ENCODE peak calls at places on chromosomes 1 and 21, in seven cellular contexts. F is K562, D is HepG2, X is Panc1, O is sigmoid colon, J is upper lobe of left lung, Y is suprapubic skin. M is an unnamed sample.

GRCh38 chr1:209335090-209335692 is 248.3 kb upstream of the CAMK1G start:
- DNase-seq in F (peak), D (peak), X (peak), O (no peak), J (no peak), Y (no peak), M (peak)

GRCh38 chr1:7808253-7808844 is 24.3 kb downstream of the PER3 start:
- DNase-seq in F (peak), D (peak), X (no peak), O (no peak), J (no peak), Y (no peak), M (no peak)

GRCh38 chr21:41124626-41125240 is 43.2 kb upstream of the BACE2 start:
- DNase-seq in F (no peak), D (no peak), X (no peak), O (no peak), J (no peak), Y (no peak), M (no peak)

GRCh38 chr1:48109390-48110009 is 112.3 kb upstream of the TRABD2B start:
- DNase-seq in F (peak), D (peak), X (peak), O (no peak), J (no peak), Y (no peak), M (no peak)

GRCh38 chr1:6082430-6082971 is 36.8 kb downstream of the KCNAB2 start:
- DNase-seq in F (peak), D (peak), X (no peak), O (no peak), J (peak), Y (no peak), M (no peak)

GRCh38 chr1:208179850-208180416 is 64.3 kb downstream of the PLXNA2 start:
- DNase-seq in F (no peak), D (no peak), X (no peak), O (no peak), J (no peak), Y (no peak), M (no peak)

GRCh38 chr1:246012271-246012854 is 494.7 kb downstream of the SMYD3 start:
- DNase-seq in F (peak), D (peak), X (peak), O (no peak), J (no peak), Y (no peak), M (no peak)

GRCh38 chr1:33015216-33015615 is 21.5 kb downstream of the AK2 start:
- DNase-seq in F (no peak), D (no peak), X (no peak), O (peak), J (no peak), Y (no peak), M (no peak)

GRCh38 chr1:36351222-36351977 is 28.0 kb upstream of the EVA1B start:
- DNase-seq in F (no peak), D (no peak), X (no peak), O (no peak), J (no peak), Y (no peak), M (no peak)

GRCh38 chr1:58031416-58031815 is 515.1 kb downstream of the OMA1 start:
- DNase-seq in F (no peak), D (no peak), X (no peak), O (no peak), J (no peak), Y (no peak), M (no peak)

GRCh38 chr1:54543729-54544496 is 4.1 kb upstream of the ACOT11 start:
- DNase-seq in F (peak), D (no peak), X (no peak), O (no peak), J (no peak), Y (no peak), M (no peak)

GRCh38 chr1:65478379-65479026 is 58.0 kb downstream of the LEPR start:
- DNase-seq in F (no peak), D (no peak), X (no peak), O (no peak), J (no peak), Y (no peak), M (no peak)

GRCh38 chr1:113881661-113882060 is 5.7 kb downstream of the BCL2L15 start:
- DNase-seq in F (no peak), D (no peak), X (no peak), O (no peak), J (no peak), Y (no peak), M (no peak)

GRCh38 chr1:9121891-9122409 is 7.0 kb downstream of the GPR157 start:
- DNase-seq in F (no peak), D (no peak), X (no peak), O (no peak), J (no peak), Y (no peak), M (no peak)

GRCh38 chr1:113784104-113784779 is 25.0 kb upstream of the PHTF1 start:
- DNase-seq in F (no peak), D (no peak), X (no peak), O (no peak), J (no peak), Y (no peak), M (no peak)

GRCh38 chr1:159867322-159868064 is 5.0 kb upstream of the VSIG8 start:
- DNase-seq in F (no peak), D (no peak), X (no peak), O (no peak), J (peak), Y (no peak), M (peak)

GRCh38 chr1:82317671-82318070 is 516.9 kb downstream of the ADGRL2 start:
- DNase-seq in F (no peak), D (no peak), X (no peak), O (no peak), J (no peak), Y (no peak), M (no peak)

GRCh38 chr1:8467308-8467707 is 149.4 kb downstream of the SLC45A1 start:
- DNase-seq in F (no peak), D (no peak), X (no peak), O (no peak), J (no peak), Y (no peak), M (no peak)

GRCh38 chr21:39633770-39634181 is 21.0 kb downstream of the B3GALT5 start:
- DNase-seq in F (no peak), D (no peak), X (no peak), O (no peak), J (no peak), Y (no peak), M (no peak)

GRCh38 chr21:35206141-35207125 is 157.3 kb upstream of the RUNX1 start:
- DNase-seq in F (peak), D (no peak), X (no peak), O (no peak), J (peak), Y (no peak), M (peak)

GRCh38 chr1:93907718-93908117 is 1.5 kb downstream of the GCLM start:
- DNase-seq in F (peak), D (peak), X (no peak), O (no peak), J (no peak), Y (no peak), M (no peak)

GRCh38 chr1:30900931-30901560 is 7.5 kb downstream of the SDC3 start:
- DNase-seq in F (no peak), D (no peak), X (no peak), O (peak), J (no peak), Y (no peak), M (no peak)

GRCh38 chr1:62687421-62687902 is 724 bp downstream of the DOCK7 start:
- DNase-seq in F (peak), D (peak), X (no peak), O (peak), J (no peak), Y (peak), M (peak)

GRCh38 chr1:157073944-157074685 is 25.5 kb downstream of the ETV3L start:
- DNase-seq in F (peak), D (peak), X (no peak), O (peak), J (peak), Y (no peak), M (peak)

GRCh38 chr1:44947060-44947773 is 39.2 kb downstream of the EIF2B3 start:
- DNase-seq in F (no peak), D (no peak), X (no peak), O (no peak), J (no peak), Y (no peak), M (no peak)

GRCh38 chr1:159492575-159493323 is 43.1 kb downstream of the OR10J5 start:
- DNase-seq in F (no peak), D (no peak), X (no peak), O (no peak), J (no peak), Y (no peak), M (no peak)

GRCh38 chr1:67609942-67610341 is 75.1 kb upstream of the GADD45A start:
- DNase-seq in F (no peak), D (no peak), X (no peak), O (no peak), J (no peak), Y (no peak), M (no peak)

GRCh38 chr1:154512760-154513159 is 10.5 kb upstream of the SHE start:
- DNase-seq in F (no peak), D (no peak), X (no peak), O (no peak), J (no peak), Y (no peak), M (no peak)

GRCh38 chr1:235199441-235199840 is 38.4 kb upstream of the RBM34 start:
- DNase-seq in F (peak), D (no peak), X (no peak), O (no peak), J (no peak), Y (no peak), M (no peak)

GRCh38 chr1:47438321-47439150 is 692 bp downstream of the FOXD2 start:
- DNase-seq in F (no peak), D (no peak), X (no peak), O (no peak), J (peak), Y (no peak), M (no peak)

GRCh38 chr1:155093938-155094621 is 15.4 kb downstream of the EFNA3 start:
- DNase-seq in F (peak), D (peak), X (no peak), O (peak), J (no peak), Y (no peak), M (no peak)

GRCh38 chr1:163824006-163824405 is 502.3 kb downstream of the NUF2 start:
- DNase-seq in F (no peak), D (no peak), X (no peak), O (peak), J (no peak), Y (no peak), M (no peak)

GRCh38 chr1:45205910-45206721 is at the start of gene ZSWIM5:
- DNase-seq in F (peak), D (peak), X (no peak), O (peak), J (peak), Y (peak), M (peak)

GRCh38 chr1:35298464-35298863 is 30.0 kb downstream of the ZMYM4 start:
- DNase-seq in F (peak), D (peak), X (peak), O (no peak), J (no peak), Y (no peak), M (peak)

GRCh38 chr1:218467101-218467728 is 122.1 kb downstream of the TGFB2 start:
- DNase-seq in F (no peak), D (no peak), X (no peak), O (no peak), J (no peak), Y (no peak), M (no peak)

GRCh38 chr1:59020151-59020997 is 236.5 kb upstream of the JUN start:
- DNase-seq in F (peak), D (no peak), X (peak), O (peak), J (no peak), Y (no peak), M (peak)

GRCh38 chr1:19477284-19478240 is 7.8 kb downstream of the CAPZB start:
- DNase-seq in F (no peak), D (no peak), X (no peak), O (no peak), J (no peak), Y (no peak), M (no peak)

GRCh38 chr1:179876289-179876715 is 1.3 kb downstream of the TOR1AIP2 start:
- DNase-seq in F (no peak), D (peak), X (no peak), O (no peak), J (no peak), Y (no peak), M (no peak)

GRCh38 chr1:116487583-116487982 is 83.2 kb downstream of the CD58 start:
- DNase-seq in F (no peak), D (peak), X (no peak), O (no peak), J (no peak), Y (no peak), M (no peak)
- H3K27ac ChIP-seq in F (no peak), D (peak), X (no peak), O (no peak), J (no peak), Y (no peak), M (no peak)

GRCh38 chr21:44914176-44914874 is 6.4 kb downstream of the ITGB2 start:
- DNase-seq in F (no peak), D (peak), X (no peak), O (no peak), J (peak), Y (no peak), M (peak)
- TF ChIP-seq POLR2AphosphoS5 in F (no peak), D (no peak), X (no peak), O (no peak), J (peak), Y (no peak), M (no peak)

GRCh38 chr1:109400035-109400655 is 2.4 kb upstream of the SORT1 start:
- DNase-seq in F (no peak), D (no peak), X (no peak), O (no peak), J (no peak), Y (no peak), M (no peak)

GRCh38 chr1:109396971-109397370 is 747 bp downstream of the SORT1 start:
- DNase-seq in F (peak), D (no peak), X (no peak), O (no peak), J (no peak), Y (no peak), M (no peak)

GRCh38 chr1:109399326-109399957 is 1.7 kb upstream of the SORT1 start:
- DNase-seq in F (peak), D (peak), X (peak), O (no peak), J (no peak), Y (no peak), M (no peak)

GRCh38 chr1:109397451-109398342 is at the start of gene SORT1:
- DNase-seq in F (peak), D (peak), X (no peak), O (peak), J (peak), Y (peak), M (peak)

DNA sequence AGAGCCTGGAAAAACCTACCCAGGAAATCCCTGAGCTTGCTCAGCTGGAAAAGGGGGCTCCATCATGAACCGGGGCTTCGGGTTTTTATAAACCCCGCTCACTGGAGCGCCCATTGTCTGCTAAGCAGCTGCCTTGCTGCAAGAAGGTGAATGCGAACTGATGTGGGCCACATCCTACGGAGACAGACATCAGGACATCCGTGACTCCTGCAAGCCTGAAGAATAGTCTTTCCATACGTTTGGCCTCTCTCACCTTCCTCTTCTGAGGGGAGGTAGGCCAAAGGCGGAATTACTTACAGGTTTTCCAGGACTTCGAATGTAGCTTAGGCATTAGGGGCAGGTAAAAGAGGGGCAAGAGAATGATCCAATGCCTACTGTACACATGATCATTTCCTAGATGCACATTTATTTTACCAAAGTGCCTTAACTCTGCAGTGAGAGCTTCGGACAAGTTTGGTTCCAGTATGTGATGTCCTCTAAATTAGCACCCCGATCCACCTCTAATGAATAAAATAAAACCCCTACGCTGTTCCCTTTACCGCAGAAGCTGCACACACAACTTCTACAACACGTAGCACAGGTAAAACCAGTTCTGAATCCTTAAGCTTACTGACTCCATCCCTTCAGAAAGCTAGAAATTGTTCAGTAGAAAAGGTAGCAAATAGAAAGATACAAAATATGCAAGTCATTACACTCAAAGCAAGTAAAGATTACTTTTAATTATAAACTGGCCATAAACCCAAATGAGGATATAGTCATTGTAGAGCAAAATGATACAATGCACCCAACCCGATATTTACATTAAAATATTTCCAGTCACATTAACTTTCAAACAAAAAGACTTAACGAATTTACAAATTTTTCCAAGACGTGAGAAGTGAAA is 866 bp upstream of the SORT1 start:
- DNase-seq in F (no peak), D (no peak), X (no peak), O (no peak), J (no peak), Y (no peak), M (no peak)
- H3K27ac ChIP-seq in F (peak), D (peak), X (peak), O (peak), J (peak), Y (peak), M (peak)

GRCh38 chr21:44328242-44328895 is 10.8 kb downstream of the CFAP410 start:
- DNase-seq in F (no peak), D (no peak), X (no peak), O (no peak), J (peak), Y (no peak), M (no peak)
- TF ChIP-seq POLR2AphosphoS5 in F (no peak), D (no peak), X (no peak), O (no peak), J (no peak), Y (no peak), M (no peak)

DNA sequence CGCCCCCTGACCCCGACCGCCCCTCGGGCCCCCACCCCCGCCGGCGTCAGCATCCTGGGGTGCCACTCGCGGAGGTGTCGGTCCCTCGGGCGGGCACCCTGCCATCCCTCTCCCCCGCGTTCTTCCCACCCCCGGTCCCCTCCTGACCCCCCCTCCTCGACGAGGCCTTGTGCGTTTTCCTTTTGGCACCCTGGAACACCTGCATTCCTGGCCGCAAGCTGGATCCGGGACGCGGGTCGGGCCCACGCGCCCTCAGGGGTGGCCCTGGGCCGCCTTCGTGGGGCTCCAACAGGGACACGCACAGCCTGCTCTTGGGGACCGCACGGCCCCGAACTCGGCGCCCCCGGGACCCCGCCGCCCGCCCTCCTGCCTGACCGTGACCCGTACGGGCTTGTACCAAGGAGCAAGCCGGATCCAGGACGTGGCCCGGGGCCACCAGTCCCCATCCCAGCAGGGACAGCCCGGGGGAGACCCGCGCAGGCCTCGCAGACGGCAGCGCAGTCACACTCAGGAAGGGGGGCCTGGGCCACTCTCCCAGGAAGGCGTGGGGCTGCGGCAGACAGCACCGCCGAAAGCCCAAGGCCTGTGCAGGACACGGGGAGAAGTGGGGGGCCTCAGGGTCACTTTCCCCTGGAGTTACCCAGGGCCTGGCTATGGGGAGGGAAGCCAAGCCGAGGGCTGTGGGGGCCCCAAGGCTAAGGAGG is 579 bp upstream of the SLC19A1 start:
- DNase-seq in F (no peak), D (no peak), X (no peak), O (peak), J (peak), Y (no peak), M (peak)
- H3K27ac ChIP-seq in F (peak), D (no peak), X (peak), O (peak), J (peak), Y (peak), M (peak)

GRCh38 chr1:89820423-89821321 is at the start of gene LRRC8D:
- DNase-seq in F (peak), D (peak), X (no peak), O (peak), J (peak), Y (peak), M (peak)

GRCh38 chr1:89821322-89822108 is 683 bp downstream of the LRRC8D start:
- DNase-seq in F (peak), D (peak), X (no peak), O (peak), J (peak), Y (no peak), M (peak)

GRCh38 chr1:89822999-89823628 is 2.3 kb downstream of the LRRC8D start:
- DNase-seq in F (peak), D (no peak), X (no peak), O (no peak), J (no peak), Y (no peak), M (no peak)

GRCh38 chr1:89823679-89824292 is 3.0 kb downstream of the LRRC8D start:
- DNase-seq in F (peak), D (no peak), X (no peak), O (no peak), J (no peak), Y (no peak), M (no peak)

DNA sequence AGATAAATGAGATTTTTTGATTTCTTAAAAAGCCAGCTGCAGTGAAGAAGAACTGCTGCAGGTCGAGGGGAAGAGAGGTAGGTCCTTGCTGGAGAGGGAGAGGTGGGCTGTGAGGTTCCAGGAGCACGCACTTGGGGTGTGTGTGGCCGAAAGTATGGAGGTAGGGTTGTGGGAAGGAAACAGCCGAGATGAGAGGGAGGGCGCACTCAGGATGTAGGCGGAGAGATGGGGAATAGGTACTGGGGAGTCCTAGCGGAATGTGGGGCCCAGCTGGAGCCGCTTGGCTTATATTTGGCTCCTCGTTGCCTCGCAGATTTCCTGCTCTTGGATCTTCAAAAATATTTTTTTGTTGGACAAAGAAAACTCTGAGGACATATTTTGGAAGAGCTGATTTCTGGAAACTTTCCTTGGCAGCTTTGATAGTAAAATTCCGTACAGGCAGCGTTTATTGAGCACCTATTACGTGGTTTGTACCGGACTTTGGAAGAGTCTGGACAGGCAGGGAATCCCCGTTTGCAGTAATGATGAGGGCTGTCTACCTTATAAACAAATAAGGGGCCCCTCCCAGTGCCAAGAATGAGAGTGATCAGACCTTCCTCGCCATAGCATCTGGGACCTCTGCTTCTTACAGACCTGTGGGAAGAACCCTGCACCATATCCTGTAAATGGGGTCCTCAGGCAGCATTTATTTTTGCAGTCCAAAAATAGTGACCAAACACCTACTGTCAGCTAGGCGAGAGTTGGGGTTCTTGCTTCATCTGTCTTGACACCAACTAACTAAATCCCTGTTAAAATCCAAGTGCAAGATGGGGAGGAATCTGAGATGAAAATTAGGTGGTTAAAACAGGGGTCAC is 1.5 kb downstream of the LRRC8D start:
- DNase-seq in F (peak), D (no peak), X (no peak), O (no peak), J (no peak), Y (no peak), M (no peak)
- TF ChIP-seq POLR2AphosphoS5 in F (peak), D (no peak), X (no peak), O (no peak), J (no peak), Y (no peak), M (no peak)

M was measured in stomach.